ENCODE peak calls at places on chromosomes 13 and 19, in seven cellular contexts. W is AG09309; L is IMR-90; H is tibial artery; P is right cardiac atrium; C is H7; B is stimulated activated CD4-positive, alpha-beta T cell treated with anti-CD3 and anti-CD28 coated beads, Interleukin-4, amount 100 ng/mL, for 4 hours. M is an unnamed sample.

GRCh38 chr19:45250216-45250831 is 747 bp upstream of the MARK4 start:
- DNase-seq in W (no peak), L (no peak), H (no peak), P (no peak), C (peak), B (no peak), M (no peak)

GRCh38 chr13:33274264-33274663 is 11.3 kb downstream of the STARD13 start:
- DNase-seq in W (no peak), L (no peak), H (no peak), P (no peak), C (no peak), B (no peak), M (no peak)

GRCh38 chr19:35558400-35559280 is 4.8 kb downstream of the ATP4A start:
- DNase-seq in W (no peak), L (no peak), H (no peak), P (no peak), C (no peak), B (no peak), M (no peak)

GRCh38 chr13:44792096-44792495 is 197.2 kb downstream of the NUFIP1 start:
- DNase-seq in W (no peak), L (no peak), H (no peak), P (no peak), C (no peak), B (no peak), M (no peak)

GRCh38 chr19:49423985-49424303 is 703 bp upstream of the PTH2 start:
- DNase-seq in W (no peak), L (no peak), H (no peak), P (no peak), C (no peak), B (no peak), M (no peak)

GRCh38 chr19:7629347-7630054 is at the start of the genes PET100 and XAB2:
- DNase-seq in W (peak), L (peak), H (peak), P (peak), C (peak), B (peak), M (peak)

GRCh38 chr13:32726374-32727037 is 140.3 kb downstream of the PDS5B start:
- DNase-seq in W (no peak), L (no peak), H (no peak), P (no peak), C (no peak), B (no peak), M (no peak)

GRCh38 chr19:2387367-2388288 is 27.6 kb downstream of the TMPRSS9 start:
- DNase-seq in W (no peak), L (no peak), H (no peak), P (no peak), C (no peak), B (no peak), M (no peak)